ENCODE peak calls at places on chromosomes 4 and X, in seven cellular contexts. One of them, this sample, is unnamed.

GRCh38 chrX:31499120-31499519 is 427.3 kb upstream of the FTHL17 start:
- DNase-seq in lower lobe of right lung: no peak
- DNase-seq in HL-60: no peak
- DNase-seq in epithelial cell of esophagus: peak
- DNase-seq in stomach: no peak
- DNase-seq in fibroblast of pulmonary artery: peak
- DNase-seq in CD4-positive, alpha-beta memory T cell: no peak
- DNase-seq in this sample: no peak

GRCh38 chr4:173590697-173591096 is 60.7 kb upstream of the HAND2 start:
- DNase-seq in lower lobe of right lung: no peak
- DNase-seq in HL-60: no peak
- DNase-seq in epithelial cell of esophagus: no peak
- DNase-seq in stomach: no peak
- DNase-seq in fibroblast of pulmonary artery: no peak
- DNase-seq in CD4-positive, alpha-beta memory T cell: no peak
- DNase-seq in this sample: no peak

GRCh38 chrX:22629105-22629725 is 356.5 kb downstream of the CBLL2 start:
- DNase-seq in lower lobe of right lung: no peak
- DNase-seq in HL-60: no peak
- DNase-seq in epithelial cell of esophagus: peak
- DNase-seq in stomach: no peak
- DNase-seq in fibroblast of pulmonary artery: peak
- DNase-seq in CD4-positive, alpha-beta memory T cell: no peak
- DNase-seq in this sample: no peak

GRCh38 chr4:38503689-38504395 is 160.2 kb upstream of the KLF3 start:
- DNase-seq in lower lobe of right lung: no peak
- DNase-seq in HL-60: no peak
- DNase-seq in epithelial cell of esophagus: no peak
- DNase-seq in stomach: no peak
- DNase-seq in fibroblast of pulmonary artery: no peak
- DNase-seq in CD4-positive, alpha-beta memory T cell: no peak
- DNase-seq in this sample: no peak

GRCh38 chr4:132587626-132588025 is 561.5 kb upstream of the PCDH10 start:
- DNase-seq in lower lobe of right lung: no peak
- DNase-seq in HL-60: no peak
- DNase-seq in epithelial cell of esophagus: peak
- DNase-seq in stomach: no peak
- DNase-seq in fibroblast of pulmonary artery: peak
- DNase-seq in CD4-positive, alpha-beta memory T cell: no peak
- DNase-seq in this sample: no peak

GRCh38 chr4:159191989-159192388 is 89.1 kb downstream of the RAPGEF2 start:
- DNase-seq in lower lobe of right lung: no peak
- DNase-seq in HL-60: no peak
- DNase-seq in epithelial cell of esophagus: peak
- DNase-seq in stomach: no peak
- DNase-seq in fibroblast of pulmonary artery: peak
- DNase-seq in CD4-positive, alpha-beta memory T cell: no peak
- DNase-seq in this sample: no peak

GRCh38 chrX:15737188-15737956 is 698 bp upstream of the CA5B start:
- DNase-seq in lower lobe of right lung: no peak
- DNase-seq in HL-60: no peak
- DNase-seq in epithelial cell of esophagus: peak
- DNase-seq in stomach: no peak
- DNase-seq in fibroblast of pulmonary artery: no peak
- DNase-seq in CD4-positive, alpha-beta memory T cell: peak
- DNase-seq in this sample: no peak

GRCh38 chr4:183320211-183321068 is at the start of gene CLDN22:
- DNase-seq in lower lobe of right lung: no peak
- DNase-seq in HL-60: no peak
- DNase-seq in epithelial cell of esophagus: no peak
- DNase-seq in stomach: no peak
- DNase-seq in fibroblast of pulmonary artery: no peak
- DNase-seq in CD4-positive, alpha-beta memory T cell: no peak
- DNase-seq in this sample: no peak

GRCh38 chr4:107760281-107760947 is 40.4 kb upstream of the PAPSS1 start:
- DNase-seq in lower lobe of right lung: peak
- DNase-seq in HL-60: no peak
- DNase-seq in epithelial cell of esophagus: peak
- DNase-seq in stomach: peak
- DNase-seq in fibroblast of pulmonary artery: peak
- DNase-seq in CD4-positive, alpha-beta memory T cell: no peak
- DNase-seq in this sample: no peak

GRCh38 chr4:15755321-15755750 is 22.8 kb upstream of the CD38 start:
- DNase-seq in lower lobe of right lung: no peak
- DNase-seq in HL-60: no peak
- DNase-seq in epithelial cell of esophagus: peak
- DNase-seq in stomach: no peak
- DNase-seq in fibroblast of pulmonary artery: peak
- DNase-seq in CD4-positive, alpha-beta memory T cell: no peak
- DNase-seq in this sample: no peak

GRCh38 chrX:15781964-15782711 is 8.1 kb upstream of the ZRSR2 start:
- DNase-seq in lower lobe of right lung: no peak
- DNase-seq in HL-60: no peak
- DNase-seq in epithelial cell of esophagus: no peak
- DNase-seq in stomach: no peak
- DNase-seq in fibroblast of pulmonary artery: no peak
- DNase-seq in CD4-positive, alpha-beta memory T cell: peak
- DNase-seq in this sample: no peak

GRCh38 chr4:117466388-117466787 is 381.0 kb upstream of the TRAM1L1 start:
- DNase-seq in lower lobe of right lung: no peak
- DNase-seq in HL-60: no peak
- DNase-seq in epithelial cell of esophagus: peak
- DNase-seq in stomach: no peak
- DNase-seq in fibroblast of pulmonary artery: no peak
- DNase-seq in CD4-positive, alpha-beta memory T cell: no peak
- DNase-seq in this sample: no peak

GRCh38 chrX:47514553-47515235 is 31.7 kb upstream of the ZNF41 start:
- DNase-seq in lower lobe of right lung: no peak
- DNase-seq in HL-60: no peak
- DNase-seq in epithelial cell of esophagus: peak
- DNase-seq in stomach: no peak
- DNase-seq in fibroblast of pulmonary artery: peak
- DNase-seq in CD4-positive, alpha-beta memory T cell: no peak
- DNase-seq in this sample: no peak

GRCh38 chrX:3728454-3728853 is 15.0 kb upstream of the PRKX start:
- DNase-seq in lower lobe of right lung: no peak
- DNase-seq in HL-60: no peak
- DNase-seq in epithelial cell of esophagus: no peak
- DNase-seq in stomach: no peak
- DNase-seq in fibroblast of pulmonary artery: peak
- DNase-seq in CD4-positive, alpha-beta memory T cell: no peak
- DNase-seq in this sample: no peak

GRCh38 chr4:73998040-73999011 is at the start of gene CXCL5:
- DNase-seq in lower lobe of right lung: peak
- DNase-seq in HL-60: no peak
- DNase-seq in epithelial cell of esophagus: peak
- DNase-seq in stomach: peak
- DNase-seq in fibroblast of pulmonary artery: peak
- DNase-seq in CD4-positive, alpha-beta memory T cell: no peak
- DNase-seq in this sample: no peak

GRCh38 chr4:1166509-1167243 is 5.7 kb downstream of the SPON2 start:
- DNase-seq in lower lobe of right lung: no peak
- DNase-seq in HL-60: no peak
- DNase-seq in epithelial cell of esophagus: no peak
- DNase-seq in stomach: no peak
- DNase-seq in fibroblast of pulmonary artery: no peak
- DNase-seq in CD4-positive, alpha-beta memory T cell: no peak
- DNase-seq in this sample: no peak

GRCh38 chr4:2793920-2794706 is 1.2 kb downstream of the SH3BP2 start:
- DNase-seq in lower lobe of right lung: peak
- DNase-seq in HL-60: peak
- DNase-seq in epithelial cell of esophagus: peak
- DNase-seq in stomach: peak
- DNase-seq in fibroblast of pulmonary artery: peak
- DNase-seq in CD4-positive, alpha-beta memory T cell: no peak
- DNase-seq in this sample: no peak
- H3K4me3 ChIP-seq in lower lobe of right lung: peak
- H3K4me3 ChIP-seq in HL-60: peak
- H3K4me3 ChIP-seq in epithelial cell of esophagus: peak
- H3K4me3 ChIP-seq in stomach: peak
- H3K4me3 ChIP-seq in fibroblast of pulmonary artery: peak
- H3K4me3 ChIP-seq in CD4-positive, alpha-beta memory T cell: peak
- H3K4me3 ChIP-seq in this sample: peak

DNA sequence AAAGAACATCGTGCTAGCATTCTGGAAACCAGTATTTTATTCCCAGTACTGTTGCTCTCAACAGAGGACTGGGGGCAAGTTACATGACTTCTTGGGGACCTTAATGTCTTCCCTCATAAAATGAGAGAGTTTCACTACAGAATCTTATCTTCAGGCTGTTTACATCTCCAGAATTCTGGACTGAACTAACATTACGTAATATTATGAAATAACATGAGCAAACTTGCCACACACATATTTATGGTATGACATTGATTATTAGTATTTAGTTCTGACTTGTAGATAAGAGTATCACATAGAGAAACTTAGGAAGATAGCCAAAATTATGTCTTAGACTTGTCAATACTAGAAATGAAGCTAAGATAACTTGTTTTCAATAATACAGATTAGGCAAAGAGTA is 68.0 kb downstream of the NFKB1 start:
- DNase-seq in lower lobe of right lung: no peak
- DNase-seq in HL-60: no peak
- DNase-seq in epithelial cell of esophagus: peak
- DNase-seq in stomach: no peak
- DNase-seq in fibroblast of pulmonary artery: peak
- DNase-seq in CD4-positive, alpha-beta memory T cell: no peak
- DNase-seq in this sample: no peak
- H3K4me3 ChIP-seq in lower lobe of right lung: no peak
- H3K4me3 ChIP-seq in HL-60: no peak
- H3K4me3 ChIP-seq in epithelial cell of esophagus: no peak
- H3K4me3 ChIP-seq in stomach: no peak
- H3K4me3 ChIP-seq in fibroblast of pulmonary artery: no peak
- H3K4me3 ChIP-seq in CD4-positive, alpha-beta memory T cell: no peak
- H3K4me3 ChIP-seq in this sample: no peak

DNA sequence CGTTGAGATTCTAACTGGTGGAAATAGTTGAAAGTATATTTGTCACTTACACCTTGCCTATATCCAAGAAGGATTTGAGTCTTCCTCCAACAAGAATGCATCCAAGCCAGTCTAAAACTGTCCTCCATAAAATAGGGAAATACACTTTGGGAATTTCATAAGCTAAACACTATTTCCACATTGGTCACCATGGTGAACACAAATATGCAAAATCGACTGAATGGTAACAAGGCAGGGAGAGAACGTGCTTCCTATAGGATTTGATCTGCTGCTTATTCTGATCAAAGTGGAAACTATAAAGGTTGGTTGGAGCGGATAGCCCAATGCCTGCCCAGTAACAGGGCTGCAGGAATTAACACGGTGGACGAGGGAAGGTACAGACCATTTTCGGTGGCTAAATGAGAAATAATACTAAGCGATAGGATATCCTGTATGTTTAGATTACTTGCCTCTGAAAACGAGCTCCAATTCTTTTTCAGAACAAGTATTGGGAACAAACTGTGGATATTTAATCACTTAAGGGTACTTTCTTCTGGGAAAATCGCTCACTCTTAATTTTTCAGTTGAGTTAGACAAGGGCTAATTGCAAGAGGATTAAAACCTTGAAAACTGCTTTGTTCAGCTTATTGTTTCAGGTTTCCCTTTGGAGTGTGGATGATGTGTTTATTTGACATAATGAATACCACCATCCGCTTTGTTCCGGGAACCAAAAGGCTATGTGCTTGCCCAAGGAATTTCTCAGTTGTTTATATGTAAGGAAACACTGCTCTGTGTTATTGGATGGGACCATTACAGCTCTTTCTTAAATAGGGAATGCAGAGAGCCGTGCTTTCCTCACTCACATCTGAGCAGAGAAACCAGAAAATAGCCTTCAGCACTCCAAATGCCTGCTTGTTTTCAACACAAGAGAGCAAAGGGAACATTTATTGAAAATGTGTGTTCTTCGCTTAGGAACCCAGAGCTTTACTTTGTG is 194.4 kb downstream of the CBR4 start:
- DNase-seq in lower lobe of right lung: no peak
- DNase-seq in HL-60: no peak
- DNase-seq in epithelial cell of esophagus: no peak
- DNase-seq in stomach: no peak
- DNase-seq in fibroblast of pulmonary artery: peak
- DNase-seq in CD4-positive, alpha-beta memory T cell: no peak
- DNase-seq in this sample: no peak
- H3K4me3 ChIP-seq in lower lobe of right lung: peak
- H3K4me3 ChIP-seq in HL-60: no peak
- H3K4me3 ChIP-seq in epithelial cell of esophagus: no peak
- H3K4me3 ChIP-seq in stomach: no peak
- H3K4me3 ChIP-seq in fibroblast of pulmonary artery: no peak
- H3K4me3 ChIP-seq in CD4-positive, alpha-beta memory T cell: no peak
- H3K4me3 ChIP-seq in this sample: no peak

GRCh38 chrX:154333837-154334271 is 38.3 kb downstream of the TKTL1 start:
- DNase-seq in lower lobe of right lung: no peak
- DNase-seq in HL-60: peak
- DNase-seq in epithelial cell of esophagus: no peak
- DNase-seq in stomach: no peak
- DNase-seq in fibroblast of pulmonary artery: no peak
- DNase-seq in CD4-positive, alpha-beta memory T cell: no peak
- DNase-seq in this sample: no peak
- H3K4me3 ChIP-seq in lower lobe of right lung: no peak
- H3K4me3 ChIP-seq in HL-60: no peak
- H3K4me3 ChIP-seq in epithelial cell of esophagus: no peak
- H3K4me3 ChIP-seq in stomach: no peak
- H3K4me3 ChIP-seq in fibroblast of pulmonary artery: no peak
- H3K4me3 ChIP-seq in CD4-positive, alpha-beta memory T cell: no peak
- H3K4me3 ChIP-seq in this sample: no peak

GRCh38 chr4:42646999-42647541 is 9.8 kb downstream of the ATP8A1 start:
- DNase-seq in lower lobe of right lung: no peak
- DNase-seq in HL-60: no peak
- DNase-seq in epithelial cell of esophagus: no peak
- DNase-seq in stomach: no peak
- DNase-seq in fibroblast of pulmonary artery: no peak
- DNase-seq in CD4-positive, alpha-beta memory T cell: no peak
- DNase-seq in this sample: no peak

GRCh38 chr4:42646013-42646784 is 10.7 kb downstream of the ATP8A1 start:
- DNase-seq in lower lobe of right lung: no peak
- DNase-seq in HL-60: no peak
- DNase-seq in epithelial cell of esophagus: no peak
- DNase-seq in stomach: no peak
- DNase-seq in fibroblast of pulmonary artery: no peak
- DNase-seq in CD4-positive, alpha-beta memory T cell: no peak
- DNase-seq in this sample: no peak

GRCh38 chr4:42643685-42644084 is 13.2 kb downstream of the ATP8A1 start:
- DNase-seq in lower lobe of right lung: no peak
- DNase-seq in HL-60: no peak
- DNase-seq in epithelial cell of esophagus: no peak
- DNase-seq in stomach: no peak
- DNase-seq in fibroblast of pulmonary artery: no peak
- DNase-seq in CD4-positive, alpha-beta memory T cell: no peak
- DNase-seq in this sample: no peak

GRCh38 chr4:42642136-42642797 is 14.6 kb downstream of the ATP8A1 start:
- DNase-seq in lower lobe of right lung: no peak
- DNase-seq in HL-60: no peak
- DNase-seq in epithelial cell of esophagus: no peak
- DNase-seq in stomach: no peak
- DNase-seq in fibroblast of pulmonary artery: no peak
- DNase-seq in CD4-positive, alpha-beta memory T cell: no peak
- DNase-seq in this sample: no peak

GRCh38 chr4:42644897-42645296 is 12.0 kb downstream of the ATP8A1 start:
- DNase-seq in lower lobe of right lung: no peak
- DNase-seq in HL-60: no peak
- DNase-seq in epithelial cell of esophagus: no peak
- DNase-seq in stomach: no peak
- DNase-seq in fibroblast of pulmonary artery: no peak
- DNase-seq in CD4-positive, alpha-beta memory T cell: no peak
- DNase-seq in this sample: no peak
- H3K4me3 ChIP-seq in lower lobe of right lung: no peak
- H3K4me3 ChIP-seq in HL-60: no peak
- H3K4me3 ChIP-seq in epithelial cell of esophagus: no peak
- H3K4me3 ChIP-seq in stomach: no peak
- H3K4me3 ChIP-seq in fibroblast of pulmonary artery: no peak
- H3K4me3 ChIP-seq in CD4-positive, alpha-beta memory T cell: no peak
- H3K4me3 ChIP-seq in this sample: no peak

This sample was measured in dorsolateral prefrontal cortex.